ENCODE peak calls at places on chromosomes 13 and 19, in four cellular contexts. U, S, X and L are unnamed samples.

GRCh38 chr13:46010148-46010547 is 42.4 kb downstream of the ZC3H13 start:
- DNase-seq in U (no peak), S (peak; percentile 8), X (no peak), L (no peak)

GRCh38 chr13:48840366-48840765 is 135.3 kb upstream of the FNDC3A start:
- DNase-seq in U (no peak), S (no peak), X (no peak), L (no peak)

GRCh38 chr19:47765522-47766358 is 12.8 kb upstream of the SELENOW start:
- DNase-seq in U (no peak), S (peak; percentile 65), X (no peak), L (peak; percentile 19)

GRCh38 chr13:58950911-58951310 is 1212.8 kb downstream of the DIAPH3 start:
- DNase-seq in U (no peak), S (no peak), X (no peak), L (no peak)

GRCh38 chr13:113918981-113919646 is 54.8 kb downstream of the C13orf46 start:
- DNase-seq in U (no peak), S (no peak), X (no peak), L (no peak)

GRCh38 chr19:15544970-15545369 is 36.6 kb downstream of the CYP4F22 start:
- DNase-seq in U (no peak), S (no peak), X (no peak), L (no peak)

GRCh38 chr19:11125994-11126685 is 29.4 kb downstream of the SPC24 start:
- DNase-seq in U (no peak), S (peak; percentile 80), X (peak; percentile 34), L (peak; percentile 49)

GRCh38 chr13:52848455-52849190 is at the start of gene PCDH8:
- DNase-seq in U (no peak), S (no peak), X (no peak), L (no peak)

GRCh38 chr13:39263033-39263432 is 224.8 kb downstream of the NHLRC3 start:
- DNase-seq in U (no peak), S (peak; percentile 52), X (no peak), L (peak; percentile 18)

GRCh38 chr19:4324228-4324627 is 14.4 kb downstream of the STAP2 start:
- DNase-seq in U (no peak), S (no peak), X (no peak), L (no peak)

GRCh38 chr19:7413629-7414028 is 64.9 kb downstream of the ARHGEF18 start:
- DNase-seq in U (no peak), S (no peak), X (no peak), L (no peak)

GRCh38 chr13:51534075-51534817 is 50.0 kb upstream of the WDFY2 start:
- DNase-seq in U (no peak), S (no peak), X (no peak), L (no peak)

GRCh38 chr19:5434970-5435641 is 20.1 kb upstream of the ZNRF4 start:
- DNase-seq in U (peak; percentile 26), S (peak; percentile 45), X (peak; percentile 46), L (peak; percentile 57)

GRCh38 chr13:90485441-90485840 is 862.0 kb upstream of the MIR17HG start:
- DNase-seq in U (peak; percentile 71), S (peak; percentile 78), X (no peak), L (peak; percentile 74)

GRCh38 chr19:7916137-7916907 is 1.7 kb downstream of the TGFBR3L start:
- DNase-seq in U (no peak), S (no peak), X (no peak), L (no peak)

GRCh38 chr19:41322451-41322850 is 12.5 kb downstream of the CCDC97 start:
- DNase-seq in U (no peak), S (no peak), X (no peak), L (no peak)

GRCh38 chr13:38943231-38943630 is 47.4 kb downstream of the STOML3 start:
- DNase-seq in U (no peak), S (no peak), X (no peak), L (no peak)

GRCh38 chr13:23824355-23824754 is 64.8 kb downstream of the MIPEP start:
- DNase-seq in U (no peak), S (no peak), X (no peak), L (no peak)

GRCh38 chr19:21474671-21475181 is 30.7 kb upstream of the ZNF429 start:
- DNase-seq in U (peak; percentile 4), S (peak; percentile 47), X (peak; percentile 2), L (peak; percentile 5)

GRCh38 chr13:97856001-97856675 is 97.3 kb upstream of the IPO5 start:
- DNase-seq in U (no peak), S (peak; percentile 36), X (no peak), L (no peak)

GRCh38 chr19:10604460-10604980 is 17.4 kb upstream of the AP1M2 start:
- DNase-seq in U (no peak), S (no peak), X (no peak), L (no peak)

GRCh38 chr13:111962431-111962891 is 104.5 kb upstream of the SOX1 start:
- DNase-seq in U (no peak), S (no peak), X (no peak), L (no peak)

GRCh38 chr19:30054210-30054609 is 112.2 kb downstream of the URI1 start:
- DNase-seq in U (no peak), S (no peak), X (no peak), L (no peak)
- TF ChIP-seq CTCF in U (no peak), S (no peak), X (no peak), L (no peak)

GRCh38 chr13:34165158-34165557 is 347.2 kb downstream of the RFC3 start:
- DNase-seq in U (no peak), S (no peak), X (no peak), L (no peak)

GRCh38 chr13:34164585-34164984 is 346.6 kb downstream of the RFC3 start:
- DNase-seq in U (peak; percentile 55), S (no peak), X (no peak), L (no peak)

GRCh38 chr13:34159946-34160345 is 342.0 kb downstream of the RFC3 start:
- DNase-seq in U (no peak), S (no peak), X (no peak), L (no peak)

GRCh38 chr13:34162545-34162936 is 344.6 kb downstream of the RFC3 start:
- DNase-seq in U (no peak), S (no peak), X (no peak), L (peak; percentile 70)

DNA sequence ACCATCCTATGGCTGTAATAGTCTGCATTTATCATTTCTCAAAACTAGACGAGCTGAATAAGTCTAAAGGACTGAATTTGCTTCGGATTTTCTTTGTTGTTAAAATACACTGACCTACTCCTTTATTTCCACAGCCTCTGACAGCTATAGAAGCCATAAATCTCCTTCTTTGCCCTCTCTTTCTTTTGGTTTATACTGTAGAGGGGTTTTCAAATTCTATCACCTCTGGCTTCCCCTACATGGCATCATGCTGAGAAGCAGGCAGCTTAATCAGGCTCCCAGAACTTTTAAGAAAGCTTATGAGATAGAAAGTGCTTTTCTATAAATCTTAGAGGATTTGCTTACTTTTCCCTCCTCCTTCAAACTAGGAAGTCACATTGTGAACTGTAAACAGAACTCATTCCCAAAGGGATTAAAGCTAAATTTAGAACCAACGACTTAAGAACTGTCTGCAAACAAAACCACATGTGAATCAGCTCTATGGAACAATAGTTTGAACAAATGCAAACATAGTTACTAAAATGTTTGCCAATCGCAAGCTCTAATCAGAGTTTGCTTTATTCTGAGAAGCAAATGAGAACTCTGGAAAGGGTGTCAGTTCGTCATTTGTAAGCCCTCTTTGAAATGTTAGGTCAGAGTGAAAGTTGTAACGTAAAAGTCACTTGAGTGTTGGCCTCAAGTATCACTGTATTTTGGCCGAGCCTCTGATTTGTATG is 344.0 kb downstream of the RFC3 start:
- DNase-seq in U (peak; percentile 54), S (peak; percentile 87), X (peak; percentile 43), L (peak; percentile 64)
- H3K4me3 ChIP-seq in U (no peak overlapping the region), S (no peak overlapping the region), X (no peak overlapping the region), L (no peak overlapping the region)

DNA sequence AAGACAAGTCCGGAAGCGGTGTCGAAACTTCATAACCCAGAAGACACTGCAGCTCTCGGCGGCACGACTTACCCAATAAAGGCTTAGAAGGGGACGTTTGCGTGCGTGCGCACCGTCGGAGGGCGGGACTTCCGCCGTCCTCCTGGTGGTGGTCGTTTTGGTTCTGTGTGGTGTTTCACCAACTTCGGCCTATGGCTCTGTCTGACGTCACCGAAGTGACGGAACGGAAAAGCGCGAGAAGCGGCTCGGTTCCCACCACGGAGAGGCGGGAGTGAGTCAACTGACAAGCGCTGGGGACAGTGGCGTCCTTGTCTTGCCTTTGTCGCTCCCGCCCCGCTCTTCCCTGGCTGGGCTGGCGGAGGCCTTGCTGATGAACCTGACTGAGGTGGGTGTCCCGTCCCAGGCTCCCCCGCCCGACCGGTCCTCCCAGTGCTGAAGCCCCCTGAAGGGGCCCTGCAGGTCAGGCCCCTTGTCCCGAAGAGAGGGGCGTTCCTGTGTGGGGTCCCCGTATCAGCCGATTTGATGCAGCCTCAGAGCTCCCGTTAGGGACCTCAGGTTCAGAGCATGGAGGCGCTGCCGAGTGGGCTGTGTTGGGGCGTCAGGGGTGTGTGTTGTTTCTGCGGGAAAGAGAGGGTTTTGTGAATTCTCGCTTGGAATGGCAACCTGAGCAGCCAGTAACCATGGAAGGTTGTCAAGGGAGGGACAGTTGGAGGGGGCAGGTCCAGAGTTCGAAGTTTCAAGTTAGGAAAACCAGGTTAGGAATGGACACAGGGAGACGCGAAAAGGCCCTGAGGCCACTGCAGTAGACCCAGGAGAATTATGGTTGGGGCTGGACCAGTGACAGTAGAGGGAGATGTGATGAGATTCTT is at the start of gene ZNF548:
- DNase-seq in U (peak; percentile 98), S (peak; percentile 100), X (peak; percentile 99), L (peak; percentile 98)
- TF ChIP-seq CTCF in U (no peak), S (peak; percentile 22), X (peak; percentile 31), L (no peak)

DNA sequence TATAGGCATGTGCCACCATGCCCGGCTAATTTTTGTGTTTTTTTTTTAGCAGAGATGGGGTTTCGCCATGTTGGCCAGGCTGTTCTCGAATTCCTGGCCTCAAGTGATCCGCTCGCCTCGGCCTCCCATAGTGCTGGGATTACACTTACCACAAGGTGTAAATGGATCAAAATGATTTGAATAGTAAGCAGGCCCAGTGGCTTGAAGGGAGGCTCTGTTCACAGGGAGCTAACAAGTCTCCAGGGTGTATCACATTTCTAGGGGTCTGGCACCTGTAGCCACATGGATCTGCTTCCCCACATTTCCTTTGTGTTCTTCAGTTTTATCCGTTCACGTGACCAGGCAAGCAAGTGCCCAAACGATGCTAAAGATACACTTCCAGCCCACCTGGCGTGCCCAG is 13.5 kb upstream of the CNFN start:
- DNase-seq in U (no peak), S (no peak), X (no peak), L (no peak)
- H3K4me3 ChIP-seq in U (no peak overlapping the region), S (no peak overlapping the region), X (no peak overlapping the region), L (no peak overlapping the region)

DNA sequence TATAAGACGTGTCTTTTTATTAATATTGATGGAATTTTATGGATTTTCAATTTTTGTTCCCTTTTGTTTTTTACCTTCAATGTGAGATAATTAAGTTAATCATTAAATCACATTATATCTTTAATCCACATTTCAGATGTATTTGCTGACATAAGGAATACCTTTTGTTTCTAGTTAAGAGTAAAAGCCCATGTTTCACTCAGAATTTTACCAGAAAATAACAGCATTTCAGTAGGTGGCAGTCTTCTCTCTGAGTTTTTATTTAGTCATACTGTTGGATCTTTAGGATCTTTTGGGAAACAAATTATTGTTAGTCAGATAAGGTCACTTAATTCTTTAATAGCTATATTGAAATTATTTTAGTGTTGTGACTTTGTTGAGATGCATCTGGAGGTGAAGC is 67.9 kb downstream of the NDFIP2 start:
- DNase-seq in U (no peak), S (peak; percentile 46), X (no peak), L (peak; percentile 9)
- TF ChIP-seq CTCF in U (peak; percentile 34), S (peak; percentile 50), X (peak; percentile 50), L (no peak)